ENCODE peak calls at places on chromosomes 12 and 14, in five cellular contexts. One of them, this sample, is unnamed.

GRCh38 chr12:105803292-105803691 is 335.5 kb downstream of the NUAK1 start:
- DNase-seq in epithelial cell of esophagus: peak
- DNase-seq in mucosa of descending colon: no peak
- DNase-seq in left ventricle myocardium inferior: no peak
- DNase-seq in transverse colon: no peak
- DNase-seq in this sample: no peak

GRCh38 chr12:10069099-10069498 is 29.7 kb downstream of the CLEC1A start:
- DNase-seq in mucosa of descending colon: no peak
- DNase-seq in epithelial cell of esophagus: peak
- DNase-seq in transverse colon: no peak
- DNase-seq in left ventricle myocardium inferior: no peak
- DNase-seq in this sample: peak

GRCh38 chr12:98646165-98646764 is 1.2 kb downstream of the APAF1 start:
- DNase-seq in transverse colon: no peak
- DNase-seq in epithelial cell of esophagus: peak
- DNase-seq in left ventricle myocardium inferior: no peak
- DNase-seq in mucosa of descending colon: no peak
- DNase-seq in this sample: peak

GRCh38 chr14:22332671-22333407 is 256.2 kb downstream of the DAD1 start:
- DNase-seq in epithelial cell of esophagus: no peak
- DNase-seq in left ventricle myocardium inferior: no peak
- DNase-seq in mucosa of descending colon: no peak
- DNase-seq in transverse colon: no peak
- DNase-seq in this sample: no peak

GRCh38 chr12:131229426-131230339 is 276.0 kb downstream of the ADGRD1 start:
- DNase-seq in transverse colon: no peak
- DNase-seq in left ventricle myocardium inferior: peak
- DNase-seq in epithelial cell of esophagus: no peak
- DNase-seq in mucosa of descending colon: no peak
- DNase-seq in this sample: no peak

GRCh38 chr12:102642199-102642598 is 161.8 kb upstream of the IGF1 start:
- DNase-seq in transverse colon: no peak
- DNase-seq in epithelial cell of esophagus: peak
- DNase-seq in mucosa of descending colon: no peak
- DNase-seq in left ventricle myocardium inferior: no peak
- DNase-seq in this sample: peak

GRCh38 chr14:90398315-90398811 is 1.5 kb downstream of the CALM1 start:
- DNase-seq in transverse colon: peak
- DNase-seq in mucosa of descending colon: peak
- DNase-seq in left ventricle myocardium inferior: no peak
- DNase-seq in epithelial cell of esophagus: peak
- DNase-seq in this sample: no peak

GRCh38 chr12:65590318-65590717 is 234.0 kb upstream of the HMGA2 start:
- DNase-seq in mucosa of descending colon: no peak
- DNase-seq in epithelial cell of esophagus: no peak
- DNase-seq in left ventricle myocardium inferior: no peak
- DNase-seq in transverse colon: no peak
- DNase-seq in this sample: no peak

GRCh38 chr12:105067511-105068031 is 16.7 kb downstream of the ALDH1L2 start:
- DNase-seq in epithelial cell of esophagus: no peak
- DNase-seq in transverse colon: no peak
- DNase-seq in mucosa of descending colon: no peak
- DNase-seq in left ventricle myocardium inferior: no peak
- DNase-seq in this sample: no peak

GRCh38 chr14:74628418-74628817 is 16.4 kb upstream of the LTBP2 start:
- DNase-seq in left ventricle myocardium inferior: no peak
- DNase-seq in epithelial cell of esophagus: no peak
- DNase-seq in transverse colon: no peak
- DNase-seq in mucosa of descending colon: no peak
- DNase-seq in this sample: no peak

DNA sequence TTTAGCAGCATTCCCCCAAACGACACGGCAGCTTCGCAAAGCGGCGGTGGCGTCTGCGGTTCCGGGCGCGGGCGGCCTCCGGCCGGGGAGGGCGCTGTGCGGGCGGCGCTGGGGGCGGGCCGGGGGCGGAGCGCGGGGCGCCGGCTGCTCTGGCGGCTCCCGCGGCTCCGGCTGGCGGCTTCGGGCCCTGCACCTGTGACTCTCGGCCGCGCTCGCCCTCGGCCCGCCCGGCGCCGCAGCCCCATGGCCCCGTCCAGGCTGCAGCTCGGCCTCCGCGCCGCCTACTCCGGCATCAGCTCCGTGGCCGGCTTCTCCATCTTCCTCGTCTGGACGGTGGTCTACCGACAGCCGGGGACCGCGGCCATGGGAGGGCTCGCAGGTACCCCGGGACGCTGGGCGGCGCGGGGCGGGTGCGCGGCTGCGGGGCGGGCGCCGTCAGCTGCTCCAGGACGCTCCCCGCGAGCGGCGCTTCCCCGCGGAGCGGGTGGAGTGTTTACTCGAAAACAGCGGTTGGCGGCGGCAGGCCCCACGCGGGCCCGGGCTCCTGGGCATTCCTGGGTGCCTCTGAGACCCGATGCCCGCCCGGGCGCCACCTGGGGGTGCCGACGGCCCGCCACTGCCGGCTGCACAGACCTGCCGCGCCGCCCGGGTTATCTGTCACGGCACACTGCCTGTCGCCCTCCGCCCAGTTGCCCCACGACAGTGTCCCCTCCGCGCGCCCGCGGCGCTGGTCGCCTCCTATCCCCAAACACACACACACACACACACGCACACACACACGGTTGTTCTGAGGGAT is at the start of gene SLC48A1:
- DNase-seq in mucosa of descending colon: peak
- DNase-seq in left ventricle myocardium inferior: peak
- DNase-seq in epithelial cell of esophagus: peak
- DNase-seq in transverse colon: peak
- DNase-seq in this sample: peak
- H3K4me3 ChIP-seq in mucosa of descending colon: peak
- H3K4me3 ChIP-seq in left ventricle myocardium inferior: peak
- H3K4me3 ChIP-seq in epithelial cell of esophagus: peak
- H3K4me3 ChIP-seq in transverse colon: peak
- H3K4me3 ChIP-seq in this sample: peak

GRCh38 chr12:42588981-42589464 is 523 bp downstream of the PRICKLE1 start:
- DNase-seq in left ventricle myocardium inferior: peak
- DNase-seq in mucosa of descending colon: peak
- DNase-seq in transverse colon: peak
- DNase-seq in epithelial cell of esophagus: peak
- DNase-seq in this sample: no peak
- TF ChIP-seq CTCF in left ventricle myocardium inferior: peak
- TF ChIP-seq CTCF in mucosa of descending colon: no peak
- TF ChIP-seq CTCF in transverse colon: peak
- TF ChIP-seq CTCF in epithelial cell of esophagus: peak
- TF ChIP-seq CTCF in this sample: peak

GRCh38 chr12:2477009-2477766 is 317.6 kb upstream of the FKBP4 start:
- DNase-seq in epithelial cell of esophagus: no peak
- DNase-seq in transverse colon: no peak
- DNase-seq in left ventricle myocardium inferior: no peak
- DNase-seq in mucosa of descending colon: no peak
- DNase-seq in this sample: no peak

GRCh38 chr12:2482938-2483337 is 311.8 kb upstream of the FKBP4 start:
- DNase-seq in left ventricle myocardium inferior: no peak
- DNase-seq in transverse colon: no peak
- DNase-seq in epithelial cell of esophagus: no peak
- DNase-seq in mucosa of descending colon: no peak
- DNase-seq in this sample: no peak

GRCh38 chr12:2481951-2482350 is 312.8 kb upstream of the FKBP4 start:
- DNase-seq in mucosa of descending colon: no peak
- DNase-seq in epithelial cell of esophagus: no peak
- DNase-seq in left ventricle myocardium inferior: no peak
- DNase-seq in transverse colon: no peak
- DNase-seq in this sample: peak

GRCh38 chr12:2481346-2481745 is 313.4 kb upstream of the FKBP4 start:
- DNase-seq in epithelial cell of esophagus: no peak
- DNase-seq in left ventricle myocardium inferior: no peak
- DNase-seq in mucosa of descending colon: no peak
- DNase-seq in transverse colon: no peak
- DNase-seq in this sample: no peak

GRCh38 chr12:2479866-2480510 is 314.8 kb upstream of the FKBP4 start:
- DNase-seq in left ventricle myocardium inferior: no peak
- DNase-seq in epithelial cell of esophagus: no peak
- DNase-seq in transverse colon: no peak
- DNase-seq in mucosa of descending colon: no peak
- DNase-seq in this sample: no peak
- H3K4me3 ChIP-seq in left ventricle myocardium inferior: no peak
- H3K4me3 ChIP-seq in epithelial cell of esophagus: no peak
- H3K4me3 ChIP-seq in transverse colon: no peak
- H3K4me3 ChIP-seq in mucosa of descending colon: no peak
- H3K4me3 ChIP-seq in this sample: no peak

GRCh38 chr12:13203028-13203922 is 6.7 kb downstream of the EMP1 start:
- DNase-seq in transverse colon: peak
- DNase-seq in left ventricle myocardium inferior: peak
- DNase-seq in mucosa of descending colon: peak
- DNase-seq in epithelial cell of esophagus: no peak
- DNase-seq in this sample: peak
- TF ChIP-seq CTCF in transverse colon: no peak
- TF ChIP-seq CTCF in left ventricle myocardium inferior: peak
- TF ChIP-seq CTCF in mucosa of descending colon: no peak
- TF ChIP-seq CTCF in epithelial cell of esophagus: no peak
- TF ChIP-seq CTCF in this sample: peak

GRCh38 chr12:85468356-85469157 is 188.5 kb downstream of the ALX1 start:
- DNase-seq in epithelial cell of esophagus: peak
- DNase-seq in left ventricle myocardium inferior: no peak
- DNase-seq in mucosa of descending colon: no peak
- DNase-seq in transverse colon: peak
- DNase-seq in this sample: peak
- H3K4me3 ChIP-seq in epithelial cell of esophagus: no peak
- H3K4me3 ChIP-seq in left ventricle myocardium inferior: peak
- H3K4me3 ChIP-seq in mucosa of descending colon: no peak
- H3K4me3 ChIP-seq in transverse colon: peak
- H3K4me3 ChIP-seq in this sample: peak

GRCh38 chr12:31234955-31235867 is 90.7 kb downstream of the SINHCAF start:
- DNase-seq in left ventricle myocardium inferior: no peak
- DNase-seq in epithelial cell of esophagus: peak
- DNase-seq in mucosa of descending colon: peak
- DNase-seq in transverse colon: peak
- DNase-seq in this sample: peak
- TF ChIP-seq CTCF in left ventricle myocardium inferior: peak
- TF ChIP-seq CTCF in epithelial cell of esophagus: peak
- TF ChIP-seq CTCF in mucosa of descending colon: peak
- TF ChIP-seq CTCF in transverse colon: peak
- TF ChIP-seq CTCF in this sample: peak

DNA sequence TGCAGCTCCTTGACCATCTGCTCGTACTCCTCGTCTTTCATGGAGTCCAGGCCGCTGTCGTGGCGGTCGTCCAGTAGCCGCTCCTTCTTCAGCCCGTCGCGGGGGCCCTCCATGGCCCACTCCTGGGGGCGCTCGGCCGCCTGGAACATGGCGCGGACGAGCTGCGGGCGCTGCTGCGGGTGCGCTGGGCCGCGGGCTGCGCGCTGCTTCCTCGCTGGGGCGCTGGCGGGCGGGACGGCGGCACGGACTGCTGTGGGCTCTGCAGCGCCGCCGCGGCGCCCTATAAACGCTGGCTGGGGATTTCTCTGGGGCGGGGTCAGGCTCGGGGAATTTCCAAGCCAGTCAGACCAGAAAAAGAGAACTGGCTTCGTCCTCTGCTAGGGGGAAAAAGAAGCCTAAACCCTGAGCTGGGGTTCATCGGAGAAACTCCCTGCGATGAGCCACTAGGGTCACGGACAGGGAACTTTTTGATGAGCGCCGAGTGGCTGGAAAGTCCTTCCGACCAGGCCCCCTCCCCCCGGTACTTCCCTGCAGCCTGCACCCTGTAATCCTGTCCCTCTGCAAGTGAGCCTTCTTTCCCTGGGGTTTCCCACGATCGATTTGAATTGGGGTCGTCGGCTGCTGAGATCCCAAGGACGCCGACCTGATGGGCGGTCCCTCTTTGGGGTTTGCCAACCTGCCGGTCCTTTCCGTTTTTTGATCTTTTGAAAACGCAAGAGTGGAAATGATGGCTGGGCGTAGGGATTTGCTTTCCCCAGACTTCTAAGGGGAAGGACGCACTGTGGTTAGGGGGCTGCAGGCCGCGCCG is at the start of gene NFKBIA:
- DNase-seq in mucosa of descending colon: peak
- DNase-seq in epithelial cell of esophagus: peak
- DNase-seq in left ventricle myocardium inferior: peak
- DNase-seq in transverse colon: peak
- DNase-seq in this sample: peak
- H3K4me3 ChIP-seq in mucosa of descending colon: peak
- H3K4me3 ChIP-seq in epithelial cell of esophagus: peak
- H3K4me3 ChIP-seq in left ventricle myocardium inferior: peak
- H3K4me3 ChIP-seq in transverse colon: peak
- H3K4me3 ChIP-seq in this sample: peak

GRCh38 chr14:103886304-103887169 is 39.2 kb upstream of the PPP1R13B start:
- DNase-seq in transverse colon: no peak
- DNase-seq in epithelial cell of esophagus: no peak
- DNase-seq in mucosa of descending colon: no peak
- DNase-seq in left ventricle myocardium inferior: no peak
- DNase-seq in this sample: no peak
- TF ChIP-seq CTCF in transverse colon: no peak
- TF ChIP-seq CTCF in epithelial cell of esophagus: peak
- TF ChIP-seq CTCF in mucosa of descending colon: no peak
- TF ChIP-seq CTCF in left ventricle myocardium inferior: no peak
- TF ChIP-seq CTCF in this sample: peak

GRCh38 chr12:106955377-106956047 is at the start of gene TMEM263:
- DNase-seq in left ventricle myocardium inferior: peak
- DNase-seq in epithelial cell of esophagus: peak
- DNase-seq in mucosa of descending colon: peak
- DNase-seq in transverse colon: peak
- DNase-seq in this sample: peak
- H3K4me3 ChIP-seq in left ventricle myocardium inferior: peak
- H3K4me3 ChIP-seq in epithelial cell of esophagus: peak
- H3K4me3 ChIP-seq in mucosa of descending colon: peak
- H3K4me3 ChIP-seq in transverse colon: peak
- H3K4me3 ChIP-seq in this sample: peak

GRCh38 chr14:69002069-69002468 is 23.0 kb upstream of the ACTN1 start:
- DNase-seq in mucosa of descending colon: no peak
- DNase-seq in epithelial cell of esophagus: no peak
- DNase-seq in transverse colon: peak
- DNase-seq in left ventricle myocardium inferior: no peak
- DNase-seq in this sample: peak
- TF ChIP-seq CTCF in mucosa of descending colon: no peak
- TF ChIP-seq CTCF in epithelial cell of esophagus: no peak
- TF ChIP-seq CTCF in transverse colon: peak
- TF ChIP-seq CTCF in left ventricle myocardium inferior: peak
- TF ChIP-seq CTCF in this sample: peak

This sample was measured in AG10803.